ENCODE peak calls at places on chromosomes 6 and 20, in five cellular contexts. K is A549, V is HepG2, M is K562, F is GM12878. D is an unnamed sample.

GRCh38 chr20:34390769-34391447 is 27.8 kb downstream of the ITCH start:
- DNase-seq in K (peak; percentile 96), V (peak; percentile 85), M (no peak), F (no peak), D (peak; percentile 11)

GRCh38 chr20:53900380-53900999 is 169.9 kb downstream of the BCAS1 start:
- DNase-seq in K (peak; percentile 36), V (no peak), M (no peak), F (no peak), D (no peak)

GRCh38 chr6:166620478-166621113 is 6.5 kb downstream of the RPS6KA2 start:
- DNase-seq in K (no peak), V (no peak), M (no peak), F (no peak), D (no peak)

GRCh38 chr20:49037962-49038387 is 8.1 kb upstream of the CSE1L start:
- DNase-seq in K (no peak), V (no peak), M (no peak), F (no peak), D (no peak)

GRCh38 chr20:24149881-24150307 is 161.3 kb upstream of the GGTLC1 start:
- DNase-seq in K (peak; percentile 27), V (peak; percentile 52), M (peak; percentile 44), F (no peak), D (peak; percentile 68)

GRCh38 chr6:24547243-24547642 is 52.5 kb downstream of the ALDH5A1 start:
- DNase-seq in K (no peak), V (peak; percentile 32), M (no peak), F (no peak), D (peak; percentile 75)

GRCh38 chr20:19546648-19547047 is 211.4 kb upstream of the RIN2 start:
- DNase-seq in K (no peak), V (no peak), M (no peak), F (no peak), D (no peak)

GRCh38 chr6:76742919-76743318 is 670.5 kb upstream of the IMPG1 start:
- DNase-seq in K (no peak), V (no peak), M (no peak), F (no peak), D (no peak)

GRCh38 chr20:17912916-17913315 is 55.7 kb downstream of the SNX5 start:
- DNase-seq in K (no peak), V (no peak), M (no peak), F (no peak), D (no peak)

GRCh38 chr6:23990158-23990557 is 135.9 kb upstream of the NRSN1 start:
- DNase-seq in K (no peak), V (no peak), M (no peak), F (no peak), D (no peak)

GRCh38 chr20:48278961-48279481 is 493.7 kb upstream of the SULF2 start:
- DNase-seq in K (no peak), V (no peak), M (no peak), F (no peak), D (no peak)

GRCh38 chr20:50049442-50050026 is 63.4 kb downstream of the UBE2V1 start:
- DNase-seq in K (no peak), V (no peak), M (no peak), F (no peak), D (no peak)

GRCh38 chr6:166007349-166008263 is 160.0 kb downstream of the TBXT start:
- DNase-seq in K (peak; percentile 91), V (no peak), M (no peak), F (no peak), D (no peak)

GRCh38 chr6:31356216-31356945 is 598 bp downstream of the HLA-B start:
- DNase-seq in K (no peak), V (no peak), M (no peak), F (no peak), D (peak; percentile 47)

GRCh38 chr6:24431045-24431451 is 28.3 kb downstream of the MRS2 start:
- DNase-seq in K (peak; percentile 57), V (peak; percentile 65), M (peak; percentile 67), F (no peak), D (peak; percentile 72)

GRCh38 chr20:36090223-36090622 is 64.3 kb upstream of the EPB41L1 start:
- DNase-seq in K (no peak), V (no peak), M (no peak), F (no peak), D (no peak)

GRCh38 chr6:2378046-2378657 is 132.7 kb upstream of the GMDS start:
- DNase-seq in K (no peak), V (no peak), M (no peak), F (no peak), D (peak; percentile 9)

GRCh38 chr6:44049163-44049988 is 77.9 kb downstream of the MRPL14 start:
- DNase-seq in K (no peak), V (no peak), M (no peak), F (no peak), D (no peak)

GRCh38 chr6:81752969-81753708 is 658 bp upstream of the TENT5A start:
- DNase-seq in K (peak; percentile 75), V (peak; percentile 80), M (peak; percentile 88), F (no peak), D (peak; percentile 71)

GRCh38 chr20:23187759-23188158 is 101.6 kb upstream of the CD93 start:
- DNase-seq in K (peak; percentile 19), V (no peak), M (no peak), F (no peak), D (no peak)

GRCh38 chr20:6489361-6490154 is 277.9 kb upstream of the BMP2 start:
- DNase-seq in K (peak; percentile 20), V (peak; percentile 86), M (no peak), F (no peak), D (no peak)

GRCh38 chr20:36571564-36572504 is 1.6 kb upstream of the TGIF2 start:
- DNase-seq in K (no peak), V (peak; percentile 73), M (peak; percentile 68), F (no peak), D (peak; percentile 93)

GRCh38 chr6:121143476-121143875 is 190.8 kb downstream of the TBC1D32 start:
- DNase-seq in K (no peak), V (no peak), M (no peak), F (no peak), D (no peak)

GRCh38 chr20:19599200-19599599 is 158.9 kb upstream of the RIN2 start:
- DNase-seq in K (no peak), V (no peak), M (no peak), F (no peak), D (no peak)

GRCh38 chr20:2932497-2932896 is 59.2 kb downstream of the PTPRA start:
- DNase-seq in K (no peak), V (no peak), M (no peak), F (no peak), D (no peak)

GRCh38 chr20:63977392-63978276 is 1.8 kb downstream of the SAMD10 start:
- DNase-seq in K (peak; percentile 60), V (peak; percentile 87), M (no peak), F (no peak), D (no peak)

GRCh38 chr6:8082954-8083858 is 19.0 kb upstream of the BLOC1S5 start:
- DNase-seq in K (peak; percentile 31), V (no peak), M (peak; percentile 36), F (no peak), D (no peak)

GRCh38 chr6:151451417-151451949 is 443 bp downstream of the RMND1 start:
- DNase-seq in K (no peak), V (no peak), M (no peak), F (no peak), D (no peak)

GRCh38 chr6:41732601-41733348 is 2.6 kb downstream of the TFEB start:
- DNase-seq in K (no peak), V (no peak), M (no peak), F (peak; percentile 62), D (peak; percentile 33)

GRCh38 chr6:133837801-133838349 is 51.0 kb upstream of the TCF21 start:
- DNase-seq in K (peak; percentile 81), V (peak; percentile 56), M (peak; percentile 61), F (no peak), D (peak; percentile 95)

GRCh38 chr6:150517175-150517574 is 82.5 kb upstream of the PLEKHG1 start:
- DNase-seq in K (no peak), V (no peak), M (no peak), F (no peak), D (no peak)

GRCh38 chr6:37188962-37189510 is 19.1 kb downstream of the PIM1 start:
- DNase-seq in K (no peak), V (no peak), M (no peak), F (no peak), D (no peak)

GRCh38 chr6:37190159-37190535 is 20.2 kb downstream of the PIM1 start:
- DNase-seq in K (no peak), V (no peak), M (no peak), F (no peak), D (no peak)

GRCh38 chr6:37187321-37188022 is 17.5 kb downstream of the PIM1 start:
- DNase-seq in K (no peak), V (no peak), M (peak; percentile 34), F (no peak), D (no peak)

GRCh38 chr6:37192669-37193068 is 22.7 kb downstream of the PIM1 start:
- DNase-seq in K (no peak), V (no peak), M (no peak), F (no peak), D (no peak)
- TF ChIP-seq JUNB in K (no peak), V (no peak), M (no peak), F (no peak), D (no peak)

GRCh38 chr6:34063641-34064040 is 82.2 kb downstream of the GRM4 start:
- DNase-seq in K (no peak), V (no peak), M (no peak), F (no peak), D (no peak)

GRCh38 chr6:34066772-34067770 is 78.8 kb downstream of the GRM4 start:
- DNase-seq in K (no peak), V (no peak), M (no peak), F (no peak), D (no peak)

GRCh38 chr6:34066284-34066571 is 79.7 kb downstream of the GRM4 start:
- DNase-seq in K (no peak), V (no peak), M (no peak), F (no peak), D (no peak)

GRCh38 chr6:34064675-34065074 is 81.2 kb downstream of the GRM4 start:
- DNase-seq in K (no peak), V (no peak), M (no peak), F (no peak), D (no peak)

GRCh38 chr6:34065470-34066283 is 80.2 kb downstream of the GRM4 start:
- DNase-seq in K (no peak), V (no peak), M (peak; percentile 55), F (no peak), D (no peak)
- TF ChIP-seq JUNB in K (no peak), V (no peak), M (no peak), F (no peak), D (no peak)

DNA sequence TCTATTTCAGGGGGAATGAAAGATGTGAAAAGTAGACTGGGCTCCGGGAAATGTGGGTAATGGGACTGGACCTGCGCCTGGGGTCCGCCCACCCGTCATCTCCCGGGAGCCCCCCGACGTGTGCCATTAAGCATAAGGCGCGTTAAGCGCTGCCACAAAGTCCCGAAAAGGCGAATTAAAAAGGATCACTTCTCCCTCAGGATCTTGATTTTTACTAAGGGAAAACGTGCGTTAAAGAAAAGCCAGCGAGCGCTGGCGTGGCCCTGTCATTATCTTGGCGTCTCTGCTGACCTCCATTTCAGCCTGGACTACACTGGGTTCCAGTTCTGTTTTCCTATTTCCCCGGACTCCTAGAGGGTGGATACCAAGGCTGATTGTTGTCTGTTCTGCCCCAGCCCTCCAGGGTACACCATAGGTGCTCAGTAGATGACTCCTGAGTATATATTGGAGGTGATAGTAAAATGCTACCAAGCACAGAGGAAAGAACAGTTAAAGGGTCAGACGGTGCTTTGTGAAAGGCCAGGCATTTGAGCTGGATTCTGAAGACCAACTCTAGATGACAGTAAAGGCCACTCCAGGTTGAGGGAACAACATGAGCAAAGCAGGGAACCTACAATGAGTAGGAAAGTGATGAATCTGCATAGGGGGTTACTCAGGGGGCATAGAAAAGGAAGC is 89.2 kb upstream of the ARID1B start:
- DNase-seq in K (no peak), V (no peak), M (peak; percentile 74), F (no peak), D (peak; percentile 72)
- TF ChIP-seq JUNB in K (no peak), V (no peak), M (no peak), F (no peak), D (no peak)

GRCh38 chr6:125157725-125158124 is 4.2 kb downstream of the TPD52L1 start:
- DNase-seq in K (no peak), V (no peak), M (no peak), F (no peak), D (peak; percentile 34)
- TF ChIP-seq JUNB in K (no peak), V (no peak), M (no peak), F (no peak), D (no peak)

D was measured in GM23338.